ENCODE peak calls at places on chromosomes 11 and 22, in eight cellular contexts. W, O, A, N, J, Q, E and V are unnamed samples. For H3K4me1, the result is how much of the 10 kb centered on the place peaks cover.

GRCh38 chr11:62923634-62924411 is 2.7 kb upstream of the CHRM1 start:
- DNase-seq in O (no peak), N (no peak), J (no peak), A (no peak), W (no peak), E (no peak), Q (no peak), V (no peak)

GRCh38 chr11:75800728-75801361 is 14.2 kb upstream of the UVRAG start:
- DNase-seq in J (no peak), Q (no peak), O (no peak), N (no peak), W (peak), A (no peak), E (no peak), V (no peak)

GRCh38 chr11:70637949-70638598 is 239.7 kb downstream of the CTTN start:
- DNase-seq in W (no peak), O (no peak), J (peak), E (no peak), A (no peak), N (no peak), Q (no peak), V (peak)

GRCh38 chr11:44927174-44927661 is 23.5 kb downstream of the TP53I11 start:
- DNase-seq in W (peak), A (no peak), J (peak), N (peak), Q (peak), O (peak), E (peak), V (peak)

GRCh38 chr11:131246589-131247164 is 123.7 kb upstream of the NTM start:
- DNase-seq in E (peak), W (no peak), O (peak), Q (no peak), N (no peak), J (peak), A (peak), V (peak)

GRCh38 chr22:38406617-38407016 is 48.4 kb downstream of the KCNJ4 start:
- DNase-seq in J (no peak), O (no peak), W (no peak), Q (no peak), E (no peak), N (no peak), A (no peak), V (no peak)

GRCh38 chr11:61642162-61642561 is 38.0 kb upstream of the DAGLA start:
- DNase-seq in Q (no peak), A (no peak), N (no peak), O (no peak), E (peak), J (no peak), W (no peak), V (no peak)

GRCh38 chr11:132177106-132177505 is 806.7 kb downstream of the NTM start:
- DNase-seq in J (peak), W (no peak), A (no peak), O (no peak), E (no peak), Q (no peak), N (peak), V (peak)

GRCh38 chr22:42695294-42695693 is 25.4 kb downstream of the A4GALT start:
- DNase-seq in E (no peak), A (peak), W (no peak), Q (no peak), N (no peak), J (no peak), O (no peak), V (no peak)

GRCh38 chr11:128910583-128910982 is 19.4 kb downstream of the KCNJ5 start:
- DNase-seq in O (no peak), Q (no peak), E (no peak), J (no peak), A (no peak), W (no peak), N (no peak), V (no peak)

GRCh38 chr11:47571895-47572294 is 6.5 kb downstream of the PTPMT1 start:
- DNase-seq in W (no peak), A (no peak), N (peak), Q (no peak), J (no peak), E (no peak), O (no peak), V (no peak)

GRCh38 chr11:428295-428694 is 13.5 kb upstream of the SIGIRR start:
- DNase-seq in O (no peak), E (no peak), N (no peak), J (no peak), A (no peak), W (no peak), Q (no peak), V (no peak)

GRCh38 chr11:62832346-62833234 is at the start of gene TEX54:
- DNase-seq in A (peak), W (peak), O (peak), Q (no peak), E (peak), N (peak), J (no peak), V (no peak)

GRCh38 chr11:61695917-61696316 is 15.7 kb downstream of the DAGLA start:
- DNase-seq in N (peak), W (peak), J (no peak), A (peak), Q (peak), O (peak), E (peak), V (no peak)

GRCh38 chr11:120798854-120799253 is 225.0 kb upstream of the TBCEL start:
- DNase-seq in E (no peak), Q (no peak), W (no peak), J (no peak), A (no peak), N (no peak), O (no peak), V (no peak)

GRCh38 chr22:44429941-44430587 is 68.0 kb downstream of the RTL6 start:
- DNase-seq in E (no peak), Q (no peak), J (no peak), W (no peak), A (no peak), N (no peak), O (no peak), V (no peak)

GRCh38 chr11:66886671-66887221 is 29.9 kb downstream of the LRFN4 start:
- DNase-seq in A (peak), W (no peak), O (no peak), N (no peak), Q (peak), J (no peak), E (no peak), V (no peak)

GRCh38 chr11:58622344-58622743 is at the start of gene CNTF:
- DNase-seq in O (no peak), A (no peak), E (no peak), Q (no peak), N (no peak), W (no peak), J (no peak), V (no peak)

GRCh38 chr11:86101941-86102407 is 33.1 kb upstream of the PICALM start:
- DNase-seq in N (no peak), W (no peak), J (no peak), A (no peak), Q (no peak), E (no peak), O (no peak), V (no peak)

GRCh38 chr11:35357893-35358292 is 61.5 kb downstream of the SLC1A2 start:
- DNase-seq in Q (no peak), N (peak), E (no peak), W (no peak), J (no peak), O (no peak), A (no peak), V (no peak)

GRCh38 chr11:59551651-59552521 is 40.5 kb downstream of the OR4D9 start:
- DNase-seq in W (no peak), Q (no peak), E (no peak), A (no peak), J (peak), N (peak), O (peak), V (peak)

GRCh38 chr11:17156283-17156682 is 51.5 kb downstream of the PIK3C2A start:
- DNase-seq in J (no peak), W (no peak), N (no peak), A (no peak), E (no peak), O (no peak), Q (no peak), V (no peak)

GRCh38 chr22:50710886-50711285 is 27.1 kb upstream of the ACR start:
- DNase-seq in O (no peak), J (no peak), E (no peak), N (no peak), A (peak), Q (no peak), W (no peak), V (no peak)

GRCh38 chr11:129814244-129814992 is 1.2 kb upstream of the TMEM45B start:
- DNase-seq in Q (no peak), O (peak), A (no peak), N (no peak), E (no peak), W (no peak), J (no peak), V (no peak)

GRCh38 chr22:39311592-39312400 is 7.6 kb downstream of the RPL3 start:
- DNase-seq in J (no peak), Q (no peak), N (no peak), A (peak), W (no peak), O (no peak), E (no peak), V (peak)

GRCh38 chr11:108253176-108253575 is 30.3 kb downstream of the ATM start:
- DNase-seq in W (no peak), Q (no peak), N (peak), E (no peak), O (no peak), J (no peak), A (no peak), V (no peak)

GRCh38 chr11:36744375-36745168 is 146.5 kb upstream of the RAG2 start:
- DNase-seq in O (peak), W (no peak), Q (peak), A (peak), J (peak), N (peak), E (peak), V (peak)

GRCh38 chr22:49904040-49904369 is 14.2 kb downstream of the ALG12 start:
- DNase-seq in O (no peak), Q (no peak), J (no peak), A (no peak), E (no peak), W (no peak), N (no peak), V (no peak)

GRCh38 chr11:64032050-64032449 is 3.7 kb upstream of the FLRT1 start:
- DNase-seq in J (no peak), N (no peak), Q (no peak), E (no peak), O (no peak), A (no peak), W (no peak), V (no peak)

GRCh38 chr22:30640839-30641430 is 5.4 kb downstream of the SLC35E4 start:
- DNase-seq in E (no peak), N (no peak), A (no peak), Q (no peak), W (no peak), O (no peak), J (no peak), V (no peak)

GRCh38 chr11:75563501-75563977 is 1.5 kb downstream of the SERPINH1 start:
- DNase-seq in W (peak), E (no peak), A (no peak), O (no peak), J (no peak), Q (no peak), N (no peak), V (no peak)

GRCh38 chr11:6437993-6438392 is 2.8 kb downstream of the HPX start:
- DNase-seq in A (no peak), J (no peak), O (no peak), N (no peak), E (no peak), Q (no peak), W (no peak), V (no peak)

GRCh38 chr11:2652857-2653643 is 46.7 kb downstream of the KCNQ1OT1 start:
- DNase-seq in J (no peak), A (no peak), Q (no peak), N (no peak), E (no peak), O (no peak), W (no peak), V (no peak)

GRCh38 chr11:45109400-45109799 is 37.0 kb upstream of the PRDM11 start:
- DNase-seq in W (no peak), N (no peak), O (no peak), A (no peak), Q (no peak), J (no peak), E (no peak), V (no peak)

GRCh38 chr11:119051440-119052162 is 5.4 kb downstream of the HYOU1 start:
- DNase-seq in E (no peak), W (no peak), A (no peak), N (no peak), J (no peak), O (no peak), Q (no peak), V (peak)

GRCh38 chr11:101126551-101127347 is 2.9 kb downstream of the PGR start:
- DNase-seq in W (peak), A (peak), O (peak), J (no peak), E (no peak), Q (no peak), N (peak), V (no peak)

GRCh38 chr11:102608699-102609098 is 16.4 kb downstream of the MMP20 start:
- DNase-seq in W (no peak), Q (no peak), E (no peak), O (no peak), A (no peak), J (no peak), N (no peak), V (no peak)

GRCh38 chr22:48782326-48782725 is 1045.3 kb downstream of the BRD1 start:
- DNase-seq in A (no peak), E (no peak), Q (no peak), W (no peak), J (no peak), N (no peak), O (no peak), V (no peak)

GRCh38 chr11:56932572-56933235 is 56.0 kb upstream of the OR5AK2 start:
- DNase-seq in E (no peak), O (no peak), N (peak), W (no peak), Q (peak), A (no peak), J (peak), V (no peak)

GRCh38 chr22:22047266-22047665 is 64.7 kb upstream of the TOP3B start:
- DNase-seq in A (no peak), O (no peak), J (no peak), W (no peak), E (no peak), Q (no peak), N (no peak), V (no peak)
- H3K4me1 ChIP-seq in A (under half), O (under half), J (under half), W (under half), E (under half), Q (under half), N (under half), V (under half)

GRCh38 chr22:21651521-21652009 is 9.5 kb downstream of the SDF2L1 start:
- DNase-seq in N (no peak), A (no peak), Q (no peak), J (no peak), O (no peak), W (no peak), E (no peak), V (no peak)

GRCh38 chr22:21650280-21650679 is 8.2 kb downstream of the SDF2L1 start:
- DNase-seq in J (no peak), W (no peak), Q (no peak), E (no peak), N (no peak), A (no peak), O (no peak), V (no peak)

GRCh38 chr22:21652547-21653545 is 10.7 kb downstream of the SDF2L1 start:
- DNase-seq in N (no peak), O (no peak), Q (no peak), J (no peak), A (no peak), E (no peak), W (no peak), V (no peak)

GRCh38 chr22:21650823-21651520 is 8.9 kb downstream of the SDF2L1 start:
- DNase-seq in W (no peak), Q (no peak), N (no peak), A (no peak), E (no peak), J (no peak), O (no peak), V (peak)

DNA sequence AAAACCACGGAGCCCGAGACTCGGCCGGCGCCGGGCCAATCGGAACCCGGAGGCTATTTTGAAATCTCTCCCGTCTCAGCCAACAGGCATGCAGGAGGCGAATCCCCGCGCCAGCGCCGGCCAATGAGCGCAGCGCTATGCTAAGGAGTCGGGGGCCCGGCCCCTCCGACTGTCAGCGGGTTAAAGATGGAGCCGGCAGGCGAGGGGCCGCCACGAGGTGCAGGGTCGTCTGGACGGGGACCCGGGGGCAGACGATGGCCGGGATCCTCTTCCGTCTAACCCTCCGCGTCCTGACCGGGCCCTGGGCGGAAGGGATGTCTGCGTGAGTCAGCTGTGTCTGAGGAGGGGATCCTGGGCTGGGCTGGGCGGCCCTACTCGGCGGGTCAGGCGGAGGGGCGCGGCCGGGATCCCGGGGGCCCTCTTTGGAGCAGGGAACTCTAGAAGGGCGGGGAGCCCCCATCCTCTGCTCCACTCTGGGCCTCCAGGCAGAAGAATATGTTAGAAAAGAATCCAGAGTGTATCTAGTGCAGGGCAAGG is 10.0 kb downstream of the SDF2L1 start:
- DNase-seq in A (peak), E (peak), O (peak), Q (peak), N (peak), W (peak), J (peak), V (peak)
- H3K4me3 ChIP-seq in A (peak), E (peak), O (peak), Q (peak), N (peak), W (peak), J (peak), V (peak)

GRCh38 chr22:36160499-36160942 is at the start of gene APOL3:
- DNase-seq in A (peak), J (no peak), Q (no peak), N (peak), E (peak), W (peak), O (peak), V (no peak)
- H3K4me1 ChIP-seq in A (half or more), J (half or more), Q (under half), N (half or more), E (under half), W (under half), O (under half), V (under half)

DNA sequence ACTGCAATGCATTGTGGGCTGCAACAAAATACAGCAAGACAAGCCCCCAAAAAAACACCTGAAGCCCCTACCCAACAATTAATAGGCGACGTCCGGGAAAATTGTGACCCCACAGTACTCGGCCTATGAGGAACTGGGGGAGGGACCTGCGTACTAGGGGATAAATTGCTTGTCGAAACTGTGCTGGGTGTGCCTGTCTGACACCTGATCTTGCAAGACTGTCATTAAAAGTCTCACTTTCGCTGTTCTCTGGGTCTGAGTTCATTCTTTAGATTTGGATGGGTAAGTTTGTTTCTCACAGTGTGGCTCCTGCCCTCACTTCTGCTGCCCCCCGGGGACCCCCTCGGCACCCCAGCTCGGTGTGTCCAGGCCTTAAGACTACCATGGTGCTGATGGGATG is 15.2 kb downstream of the TANGO2 start:
- DNase-seq in E (no peak), A (no peak), W (no peak), Q (no peak), J (no peak), N (no peak), O (no peak), V (no peak)
- H3K4me3 ChIP-seq in E (no peak), A (no peak), W (no peak), Q (no peak), J (no peak), N (no peak), O (no peak), V (no peak)

GRCh38 chr11:65354265-65355012 is at the start of gene TIGD3:
- DNase-seq in A (peak), E (peak), O (peak), J (peak), Q (peak), N (peak), W (peak), V (peak)
- H3K4me1 ChIP-seq in A (under half), E (under half), O (under half), J (under half), Q (under half), N (under half), W (under half), V (under half)

DNA sequence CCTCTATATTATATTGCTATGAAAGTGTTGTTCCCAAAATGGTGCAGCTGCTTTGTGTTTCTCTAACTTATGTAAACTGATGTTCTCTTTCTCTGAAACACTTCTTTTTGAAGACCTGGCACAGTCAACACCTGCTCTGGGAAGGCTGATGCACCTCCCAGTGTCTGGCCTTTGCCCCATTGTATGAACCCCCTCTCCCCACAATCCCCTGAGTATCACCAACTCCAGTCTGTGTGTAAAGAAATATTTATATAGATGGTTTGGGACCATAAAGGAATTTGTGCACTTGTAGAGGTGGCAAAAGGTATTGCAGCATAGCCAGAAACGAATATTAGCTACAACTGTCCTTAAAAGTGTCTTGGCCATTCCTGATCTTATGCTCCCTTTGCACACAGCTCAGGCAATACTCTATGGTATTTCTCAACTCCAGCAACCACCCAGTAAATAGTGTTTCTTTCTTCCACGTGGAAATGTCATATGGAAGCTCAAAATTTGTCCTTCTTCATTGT is 365.2 kb upstream of the DDI1 start:
- DNase-seq in J (no peak), W (no peak), E (no peak), A (no peak), Q (no peak), N (no peak), O (no peak), V (no peak)
- H3K4me3 ChIP-seq in J (no peak), W (no peak), E (no peak), A (no peak), Q (no peak), N (no peak), O (no peak), V (no peak)

GRCh38 chr11:116930177-116930576 is 92.8 kb upstream of the APOA1 start:
- DNase-seq in O (no peak), W (no peak), N (peak), J (peak), Q (no peak), E (peak), A (no peak), V (no peak)

GRCh38 chr11:116928102-116928777 is 90.8 kb upstream of the APOA1 start:
- DNase-seq in E (no peak), N (peak), Q (no peak), W (no peak), A (no peak), J (no peak), O (no peak), V (no peak)

GRCh38 chr11:116928845-116929244 is 91.4 kb upstream of the APOA1 start:
- DNase-seq in E (no peak), A (no peak), W (no peak), N (no peak), J (peak), Q (no peak), O (no peak), V (no peak)

GRCh38 chr11:116930586-116930985 is 93.2 kb upstream of the APOA1 start:
- DNase-seq in A (no peak), Q (no peak), E (no peak), W (no peak), O (no peak), N (no peak), J (no peak), V (no peak)

GRCh38 chr11:116929393-116930090 is 92.1 kb upstream of the APOA1 start:
- DNase-seq in Q (no peak), O (peak), W (no peak), A (no peak), J (peak), N (peak), E (no peak), V (no peak)
- H3K4me1 ChIP-seq in Q (under half), O (under half), W (under half), A (half or more), J (half or more), N (under half), E (under half), V (under half)

GRCh38 chr22:19760652-19761002 is at the start of gene TBX1:
- DNase-seq in Q (no peak), W (no peak), E (no peak), O (no peak), N (peak), J (no peak), A (no peak), V (no peak)
- H3K4me3 ChIP-seq in Q (peak), W (peak), E (peak), O (no peak), N (peak), J (no peak), A (peak), V (peak)